ENCODE peak calls at places on chromosome 5, in four cellular contexts. One of them, this sample, is unnamed.

GRCh38 chr5:68429510-68429909 is 214.0 kb downstream of the PIK3R1 start:
- DNase-seq in AG04450: no peak
- DNase-seq in ureter: no peak
- DNase-seq in HTR-8/SVneo: no peak
- DNase-seq in this sample: no peak

GRCh38 chr5:146671561-146671960 is 155.6 kb upstream of the GPR151 start:
- DNase-seq in AG04450: no peak
- DNase-seq in ureter: no peak
- DNase-seq in HTR-8/SVneo: no peak
- DNase-seq in this sample: no peak

GRCh38 chr5:120052916-120053828 is 410.9 kb upstream of the PRR16 start:
- DNase-seq in AG04450: no peak
- DNase-seq in ureter: no peak
- DNase-seq in HTR-8/SVneo: no peak
- DNase-seq in this sample: no peak

GRCh38 chr5:94776167-94776566 is 157.7 kb downstream of the SLF1 start:
- DNase-seq in AG04450: no peak
- DNase-seq in ureter: no peak
- DNase-seq in HTR-8/SVneo: no peak
- DNase-seq in this sample: no peak

GRCh38 chr5:176653401-176653800 is 6.1 kb downstream of the TSPAN17 start:
- DNase-seq in AG04450: no peak
- DNase-seq in ureter: no peak
- DNase-seq in HTR-8/SVneo: no peak
- DNase-seq in this sample: no peak

GRCh38 chr5:52989025-52989780 is at the start of gene ITGA2:
- DNase-seq in AG04450: no peak
- DNase-seq in ureter: peak
- DNase-seq in HTR-8/SVneo: peak
- DNase-seq in this sample: no peak

GRCh38 chr5:127306647-127307046 is 16.1 kb downstream of the MEGF10 start:
- DNase-seq in AG04450: no peak
- DNase-seq in ureter: no peak
- DNase-seq in HTR-8/SVneo: no peak
- DNase-seq in this sample: no peak

GRCh38 chr5:3598725-3599282 is 3.2 kb downstream of the IRX1 start:
- DNase-seq in AG04450: no peak
- DNase-seq in ureter: no peak
- DNase-seq in HTR-8/SVneo: no peak
- DNase-seq in this sample: no peak

GRCh38 chr5:74408150-74409043 is 232.1 kb downstream of the ENC1 start:
- DNase-seq in AG04450: no peak
- DNase-seq in ureter: no peak
- DNase-seq in HTR-8/SVneo: no peak
- DNase-seq in this sample: peak

GRCh38 chr5:65837139-65837538 is 89.2 kb upstream of the ERBIN start:
- DNase-seq in AG04450: peak
- DNase-seq in ureter: no peak
- DNase-seq in HTR-8/SVneo: peak
- DNase-seq in this sample: no peak

GRCh38 chr5:132437604-132438275 is 52.8 kb downstream of the IRF1 start:
- DNase-seq in AG04450: peak
- DNase-seq in ureter: peak
- DNase-seq in HTR-8/SVneo: peak
- DNase-seq in this sample: no peak

GRCh38 chr5:1702318-1702717 is 97.3 kb downstream of the MRPL36 start:
- DNase-seq in AG04450: no peak
- DNase-seq in ureter: no peak
- DNase-seq in HTR-8/SVneo: no peak
- DNase-seq in this sample: no peak

GRCh38 chr5:5886812-5887486 is 464.5 kb downstream of the ICE1 start:
- DNase-seq in AG04450: no peak
- DNase-seq in ureter: no peak
- DNase-seq in HTR-8/SVneo: no peak
- DNase-seq in this sample: peak

GRCh38 chr5:152412129-152412528 is 7.0 kb upstream of the NMUR2 start:
- DNase-seq in AG04450: no peak
- DNase-seq in ureter: no peak
- DNase-seq in HTR-8/SVneo: no peak
- DNase-seq in this sample: no peak

GRCh38 chr5:150410524-150411244 is 2.0 kb downstream of the CD74 start:
- DNase-seq in AG04450: peak
- DNase-seq in ureter: peak
- DNase-seq in HTR-8/SVneo: peak
- DNase-seq in this sample: peak

GRCh38 chr5:103207653-103208052 is 50.9 kb upstream of the MACIR start:
- DNase-seq in AG04450: no peak
- DNase-seq in ureter: no peak
- DNase-seq in HTR-8/SVneo: no peak
- DNase-seq in this sample: no peak

GRCh38 chr5:142770650-142771609 is 753 bp downstream of the ARHGAP26 start:
- DNase-seq in AG04450: no peak
- DNase-seq in ureter: peak
- DNase-seq in HTR-8/SVneo: peak
- DNase-seq in this sample: peak

GRCh38 chr5:133527311-133527710 is 85.0 kb downstream of the FSTL4 start:
- DNase-seq in AG04450: no peak
- DNase-seq in ureter: no peak
- DNase-seq in HTR-8/SVneo: no peak
- DNase-seq in this sample: no peak

GRCh38 chr5:157745041-157745456 is 1.5 kb downstream of the LSM11 start:
- DNase-seq in AG04450: no peak
- DNase-seq in ureter: no peak
- DNase-seq in HTR-8/SVneo: no peak
- DNase-seq in this sample: no peak

GRCh38 chr5:96852769-96853168 is 23.5 kb upstream of the ERAP2 start:
- DNase-seq in AG04450: no peak
- DNase-seq in ureter: no peak
- DNase-seq in HTR-8/SVneo: no peak
- DNase-seq in this sample: no peak

GRCh38 chr5:141260458-141261237 is 15.5 kb downstream of the PCDHB15 start:
- DNase-seq in AG04450: no peak
- DNase-seq in ureter: no peak
- DNase-seq in HTR-8/SVneo: no peak
- DNase-seq in this sample: no peak

GRCh38 chr5:167466992-167467391 is 824.5 kb upstream of the WWC1 start:
- DNase-seq in AG04450: no peak
- DNase-seq in ureter: no peak
- DNase-seq in HTR-8/SVneo: no peak
- DNase-seq in this sample: no peak

GRCh38 chr5:166618555-166618954 is 1672.9 kb upstream of the WWC1 start:
- DNase-seq in AG04450: no peak
- DNase-seq in ureter: no peak
- DNase-seq in HTR-8/SVneo: no peak
- DNase-seq in this sample: no peak

GRCh38 chr5:108953940-108954339 is 206.2 kb downstream of the FER start:
- DNase-seq in AG04450: no peak
- DNase-seq in ureter: no peak
- DNase-seq in HTR-8/SVneo: no peak
- DNase-seq in this sample: no peak

GRCh38 chr5:135116146-135116545 is 82.1 kb upstream of the PITX1 start:
- DNase-seq in AG04450: no peak
- DNase-seq in ureter: no peak
- DNase-seq in HTR-8/SVneo: no peak
- DNase-seq in this sample: no peak

GRCh38 chr5:100832252-100833230 is 70.5 kb downstream of the ST8SIA4 start:
- DNase-seq in AG04450: no peak
- DNase-seq in ureter: no peak
- DNase-seq in HTR-8/SVneo: no peak
- DNase-seq in this sample: no peak

GRCh38 chr5:142981886-142982820 is 212.0 kb downstream of the ARHGAP26 start:
- DNase-seq in AG04450: peak
- DNase-seq in ureter: peak
- DNase-seq in HTR-8/SVneo: peak
- DNase-seq in this sample: peak

GRCh38 chr5:42970636-42971559 is 69.2 kb downstream of the ANXA2R start:
- DNase-seq in AG04450: no peak
- DNase-seq in ureter: no peak
- DNase-seq in HTR-8/SVneo: no peak
- DNase-seq in this sample: no peak

GRCh38 chr5:102130386-102130785 is 165.7 kb downstream of the SLCO4C1 start:
- DNase-seq in AG04450: no peak
- DNase-seq in ureter: no peak
- DNase-seq in HTR-8/SVneo: no peak
- DNase-seq in this sample: no peak

GRCh38 chr5:93273176-93273575 is 307.8 kb downstream of the NR2F1-AS1 start:
- DNase-seq in AG04450: no peak
- DNase-seq in ureter: no peak
- DNase-seq in HTR-8/SVneo: no peak
- DNase-seq in this sample: no peak

GRCh38 chr5:156715287-156715686 is 134.8 kb upstream of the PPP1R2B start:
- DNase-seq in AG04450: no peak
- DNase-seq in ureter: no peak
- DNase-seq in HTR-8/SVneo: no peak
- DNase-seq in this sample: no peak

GRCh38 chr5:127076730-127077129 is 3.4 kb upstream of the C5orf63 start:
- DNase-seq in AG04450: no peak
- DNase-seq in ureter: no peak
- DNase-seq in HTR-8/SVneo: no peak
- DNase-seq in this sample: no peak

GRCh38 chr5:195401-196160 is 4.3 kb downstream of the LRRC14B start:
- DNase-seq in AG04450: no peak
- DNase-seq in ureter: no peak
- DNase-seq in HTR-8/SVneo: no peak
- DNase-seq in this sample: no peak